ENCODE peak calls at places on chromosomes 2 and 18, in five cellular contexts. S, Z, N, F and L are unnamed samples.

GRCh38 chr2:18440141-18440605 is 120.3 kb downstream of the RDH14 start:
- DNase-seq in S (peak; percentile 97), N (no peak), F (no peak), Z (no peak), L (peak; percentile 36)

GRCh38 chr2:193580176-193580950 is 1385.6 kb upstream of the TMEFF2 start:
- DNase-seq in N (no peak), S (no peak), Z (no peak), F (no peak), L (no peak)

GRCh38 chr2:224640694-224641093 is 55.5 kb upstream of the CUL3 start:
- DNase-seq in Z (no peak), S (no peak), N (no peak), F (no peak), L (no peak)

GRCh38 chr2:26616032-26616863 is 24.9 kb downstream of the CIB4 start:
- DNase-seq in S (no peak), Z (no peak), N (no peak), F (no peak), L (no peak)

GRCh38 chr2:27954261-27954673 is 63.7 kb downstream of the BABAM2 start:
- DNase-seq in F (no peak), S (peak; percentile 66), Z (no peak), N (no peak), L (no peak)

GRCh38 chr18:30358545-30358944 is 684.0 kb downstream of the DSC3 start:
- DNase-seq in N (no peak), F (no peak), S (peak; percentile 4), Z (no peak), L (no peak)

GRCh38 chr2:152407204-152407721 is 72.3 kb downstream of the FMNL2 start:
- DNase-seq in S (peak; percentile 51), Z (no peak), F (peak; percentile 63), N (no peak), L (no peak)

GRCh38 chr2:40043191-40043590 is 264.1 kb upstream of the THUMPD2 start:
- DNase-seq in S (peak; percentile 79), F (no peak), N (no peak), Z (no peak), L (no peak)

GRCh38 chr2:8525582-8526402 is 156.1 kb upstream of the ID2 start:
- DNase-seq in Z (no peak), F (peak; percentile 89), S (peak; percentile 26), N (no peak), L (no peak)
- TF ChIP-seq CTCF in Z (no peak), F (no peak), S (no peak), N (no peak), L (peak; percentile 4)

GRCh38 chr2:46552528-46552927 is 73.2 kb downstream of the TMEM247 start:
- DNase-seq in Z (no peak), S (no peak), F (no peak), N (no peak), L (no peak)

GRCh38 chr2:46557788-46558187 is 78.4 kb downstream of the TMEM247 start:
- DNase-seq in N (no peak), Z (no peak), F (no peak), S (no peak), L (no peak)

GRCh38 chr2:46554381-46554780 is 75.0 kb downstream of the TMEM247 start:
- DNase-seq in Z (no peak), N (no peak), F (no peak), S (peak; percentile 42), L (no peak)

GRCh38 chr2:46555646-46556205 is 76.4 kb downstream of the TMEM247 start:
- DNase-seq in Z (no peak), S (no peak), F (no peak), N (no peak), L (no peak)

DNA sequence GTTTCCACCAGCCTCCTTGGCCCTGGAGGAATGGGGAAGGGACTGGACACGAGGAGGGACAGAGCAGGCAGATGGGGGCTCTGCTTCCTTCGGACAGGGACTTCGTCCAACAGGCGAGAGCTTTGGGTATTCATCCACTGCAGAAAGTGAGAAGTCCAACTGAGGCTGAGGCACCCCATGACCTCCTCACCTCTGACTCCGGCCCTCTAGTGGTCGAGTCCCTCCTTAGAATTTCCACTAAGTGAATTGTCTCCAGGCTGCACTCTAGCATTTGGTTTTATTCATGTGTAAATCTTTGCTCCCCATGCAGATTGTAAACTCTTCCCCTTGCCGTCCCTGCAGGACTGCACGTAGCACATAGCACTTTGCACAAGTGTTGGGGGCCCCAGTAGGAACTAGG is 75.6 kb downstream of the TMEM247 start:
- DNase-seq in N (no peak), S (no peak), F (no peak), Z (no peak), L (no peak)
- TF ChIP-seq CTCF in N (no peak), S (peak; percentile 42), F (no peak), Z (no peak), L (peak; percentile 28)

GRCh38 chr2:23412556-23413155 is 27.7 kb downstream of the KLHL29 start:
- DNase-seq in S (peak; percentile 76), N (no peak), F (no peak), Z (no peak), L (no peak)

GRCh38 chr2:23413641-23414040 is 28.7 kb downstream of the KLHL29 start:
- DNase-seq in N (no peak), Z (no peak), S (no peak), F (no peak), L (no peak)

GRCh38 chr2:23417310-23417709 is 32.3 kb downstream of the KLHL29 start:
- DNase-seq in Z (no peak), N (no peak), F (no peak), S (no peak), L (no peak)

GRCh38 chr2:23414106-23414505 is 29.1 kb downstream of the KLHL29 start:
- DNase-seq in Z (no peak), N (no peak), S (no peak), F (no peak), L (no peak)

DNA sequence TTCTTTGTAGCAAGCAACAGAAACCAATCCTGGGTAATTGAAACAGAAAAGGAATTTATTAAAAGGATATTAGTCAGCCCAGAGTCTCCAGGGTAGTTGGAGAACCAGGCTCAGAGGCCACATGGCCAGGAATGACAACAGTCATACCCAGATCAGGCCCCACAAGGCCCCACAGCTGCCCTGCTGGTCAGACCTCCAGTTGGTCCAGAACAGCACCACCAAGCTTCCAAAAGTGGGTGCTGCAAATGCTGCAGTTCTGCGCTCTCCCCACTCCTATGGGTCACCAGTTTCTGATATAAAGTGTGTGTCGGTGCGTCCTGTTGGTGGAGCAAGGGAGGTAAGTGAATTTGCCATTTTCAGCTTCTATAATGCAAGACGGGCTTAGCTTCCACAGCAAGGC is 29.9 kb downstream of the KLHL29 start:
- DNase-seq in S (peak; percentile 63), Z (no peak), N (no peak), F (no peak), L (no peak)
- TF ChIP-seq CTCF in S (peak; percentile 41), Z (no peak), N (no peak), F (no peak), L (peak; percentile 37)

GRCh38 chr2:10493075-10493635 is 45.0 kb upstream of the ODC1 start:
- DNase-seq in Z (no peak), F (peak; percentile 40), N (no peak), S (no peak), L (no peak)
- TF ChIP-seq CTCF in Z (no peak), F (no peak), N (no peak), S (no peak), L (no peak)

GRCh38 chr2:131077182-131077846 is 15.9 kb downstream of the FAM168B start:
- DNase-seq in F (no peak), S (peak; percentile 40), Z (no peak), N (no peak), L (no peak)

GRCh38 chr2:131081190-131081589 is 12.1 kb downstream of the FAM168B start:
- DNase-seq in Z (no peak), N (no peak), S (no peak), F (no peak), L (no peak)

GRCh38 chr2:131077966-131078365 is 15.3 kb downstream of the FAM168B start:
- DNase-seq in N (no peak), S (no peak), Z (no peak), F (no peak), L (no peak)

GRCh38 chr2:131076707-131077106 is 16.6 kb downstream of the FAM168B start:
- DNase-seq in N (no peak), F (no peak), Z (no peak), S (peak; percentile 53), L (no peak)
- TF ChIP-seq CTCF in N (no peak), F (no peak), Z (no peak), S (no peak), L (no peak)

GRCh38 chr2:113229795-113230194 is 48.9 kb downstream of the PAX8 start:
- DNase-seq in Z (no peak), N (no peak), F (no peak), S (no peak), L (no peak)

GRCh38 chr2:113231064-113231463 is 47.7 kb downstream of the PAX8 start:
- DNase-seq in F (no peak), N (no peak), S (no peak), Z (no peak), L (no peak)

GRCh38 chr2:113228991-113229716 is 49.6 kb downstream of the PAX8 start:
- DNase-seq in S (no peak), Z (no peak), N (no peak), F (no peak), L (no peak)

GRCh38 chr2:113232123-113232522 is 46.6 kb downstream of the PAX8 start:
- DNase-seq in S (no peak), Z (no peak), N (no peak), F (no peak), L (no peak)

GRCh38 chr2:113230531-113230930 is 48.2 kb downstream of the PAX8 start:
- DNase-seq in F (no peak), Z (no peak), S (peak; percentile 38), N (no peak), L (no peak)
- TF ChIP-seq CTCF in F (no peak), Z (no peak), S (no peak), N (no peak), L (no peak)